ENCODE peak calls at places on chromosomes 12 and 14, in six cellular contexts. T, U, H, Z, J and K are unnamed samples.

GRCh38 chr12:116661341-116661740 is 76.5 kb downstream of the SPRING1 start:
- DNase-seq in Z (no peak), U (no peak), T (no peak), H (no peak), J (no peak), K (no peak)

GRCh38 chr14:105187935-105188524 is 6.9 kb upstream of the NUDT14 start:
- DNase-seq in J (no peak), Z (no peak), T (no peak), U (peak; percentile 81), H (no peak), K (no peak)

GRCh38 chr12:22683131-22683530 is 58.2 kb downstream of the ETNK1 start:
- DNase-seq in T (no peak), U (no peak), J (no peak), H (no peak), Z (no peak), K (no peak)

GRCh38 chr12:123696641-123697040 is 15.5 kb upstream of the ATP6V0A2 start:
- DNase-seq in J (no peak), Z (no peak), H (no peak), U (no peak), T (no peak), K (peak; percentile 98)

GRCh38 chr14:23559921-23560520 is 4.0 kb downstream of the THTPA start:
- DNase-seq in T (no peak), U (no peak), Z (no peak), H (no peak), J (no peak), K (no peak)

GRCh38 chr14:61376314-61376713 is 54.9 kb downstream of the PRKCH start:
- DNase-seq in H (no peak), U (no peak), J (no peak), T (no peak), Z (no peak), K (no peak)

GRCh38 chr12:53938276-53939140 is at the start of gene HOXC13:
- DNase-seq in U (no peak), J (no peak), Z (peak; percentile 45), T (no peak), H (no peak), K (no peak)

GRCh38 chr14:93729993-93730392 is 58.3 kb downstream of the PRIMA1 start:
- DNase-seq in Z (no peak), J (no peak), H (no peak), T (no peak), U (no peak), K (no peak)

GRCh38 chr12:55935742-55936151 is 4.8 kb downstream of the DGKA start:
- DNase-seq in H (no peak), Z (no peak), J (no peak), U (no peak), T (no peak), K (no peak)

GRCh38 chr14:92198804-92199203 is 77.0 kb downstream of the CPSF2 start:
- DNase-seq in H (no peak), T (no peak), U (no peak), Z (no peak), J (no peak), K (no peak)

GRCh38 chr12:45547822-45548221 is 181.7 kb upstream of the ARID2 start:
- DNase-seq in U (no peak), J (no peak), Z (no peak), T (no peak), H (no peak), K (no peak)

GRCh38 chr14:70821916-70822705 is 12.8 kb upstream of the MAP3K9 start:
- DNase-seq in J (peak; percentile 13), H (no peak), U (peak; percentile 37), T (peak; percentile 31), Z (peak; percentile 51), K (no peak)

GRCh38 chr12:50186667-50187066 is 19.5 kb upstream of the CERS5 start:
- DNase-seq in H (no peak), T (no peak), J (no peak), Z (no peak), U (no peak), K (no peak)